ENCODE peak calls at places on chromosomes 5 and 9, in five cellular contexts. X is coronary artery, L is cardiac fibroblast, I is fibroblast of pulmonary artery, Y is neural progenitor cell. W is an unnamed sample.

GRCh38 chr9:82438581-82438980 is 450.0 kb downstream of the SPATA31D1 start:
- DNase-seq in X (no peak), L (no peak), I (no peak), Y (no peak), W (no peak)

GRCh38 chr5:167453518-167454020 is 837.9 kb upstream of the WWC1 start:
- DNase-seq in X (no peak), L (no peak), I (no peak), Y (no peak), W (no peak)

GRCh38 chr9:86730165-86730928 is 217.0 kb downstream of the GAS1 start:
- DNase-seq in X (no peak), L (no peak), I (no peak), Y (no peak), W (no peak)

GRCh38 chr5:36389245-36389644 is 87.5 kb upstream of the RANBP3L start:
- DNase-seq in X (no peak), L (peak), I (peak), Y (no peak), W (no peak)

GRCh38 chr5:134893748-134894505 is 11.0 kb upstream of the PCBD2 start:
- DNase-seq in X (no peak), L (no peak), I (no peak), Y (no peak), W (no peak)

GRCh38 chr5:173963867-173964429 is 25.0 kb upstream of the C5orf47 start:
- DNase-seq in X (no peak), L (no peak), I (no peak), Y (peak), W (peak)

GRCh38 chr5:150163547-150164059 is 3.0 kb upstream of the CDX1 start:
- DNase-seq in X (no peak), L (peak), I (no peak), Y (no peak), W (no peak)

GRCh38 chr5:171432076-171432475 is 12.6 kb downstream of the FGF18 start:
- DNase-seq in X (peak), L (no peak), I (no peak), Y (no peak), W (no peak)

GRCh38 chr9:3740690-3741419 is 215.1 kb upstream of the RFX3 start:
- DNase-seq in X (no peak), L (no peak), I (no peak), Y (no peak), W (no peak)

GRCh38 chr5:112957970-112958773 is 18.4 kb upstream of the DCP2 start:
- DNase-seq in X (no peak), L (peak), I (peak), Y (no peak), W (peak)

GRCh38 chr9:135048758-135049284 is 38.6 kb upstream of the OLFM1 start:
- DNase-seq in X (peak), L (no peak), I (no peak), Y (no peak), W (no peak)

GRCh38 chr9:113376634-113377531 is at the start of gene HDHD3:
- DNase-seq in X (peak), L (peak), I (peak), Y (peak), W (peak)

GRCh38 chr9:83106272-83106671 is 43.3 kb upstream of the RASEF start:
- DNase-seq in X (no peak), L (no peak), I (no peak), Y (no peak), W (no peak)

GRCh38 chr5:142634375-142635018 is 51.4 kb downstream of the FGF1 start:
- DNase-seq in X (no peak), L (peak), I (no peak), Y (no peak), W (no peak)

GRCh38 chr5:151093476-151093889 is 12.6 kb upstream of the TNIP1 start:
- DNase-seq in X (no peak), L (peak), I (peak), Y (no peak), W (no peak)

GRCh38 chr9:115642285-115642684 is 511.3 kb upstream of the PAPPA start:
- DNase-seq in X (no peak), L (no peak), I (no peak), Y (no peak), W (no peak)

GRCh38 chr9:36825179-36825578 is 208.9 kb downstream of the PAX5 start:
- DNase-seq in X (no peak), L (no peak), I (no peak), Y (no peak), W (no peak)

GRCh38 chr9:133461975-133462374 is 2.2 kb downstream of the CACFD1 start:
- DNase-seq in X (no peak), L (no peak), I (no peak), Y (no peak), W (no peak)

GRCh38 chr5:36660397-36661049 is 54.1 kb downstream of the SLC1A3 start:
- DNase-seq in X (no peak), L (peak), I (no peak), Y (no peak), W (no peak)

GRCh38 chr9:2621678-2622360 is at the start of gene VLDLR:
- DNase-seq in X (peak), L (peak), I (peak), Y (peak), W (peak)

GRCh38 chr5:88827997-88828396 is 55.0 kb downstream of the MEF2C start:
- DNase-seq in X (no peak), L (no peak), I (no peak), Y (no peak), W (no peak)

GRCh38 chr5:157076558-157076957 is 17.6 kb upstream of the HAVCR1 start:
- DNase-seq in X (no peak), L (peak), I (peak), Y (no peak), W (peak)

GRCh38 chr9:107249665-107250285 is 33.3 kb upstream of the RAD23B start:
- DNase-seq in X (no peak), L (no peak), I (no peak), Y (no peak), W (no peak)

GRCh38 chr5:149636861-149637246 is 55.6 kb downstream of the ARHGEF37 start:
- DNase-seq in X (no peak), L (peak), I (peak), Y (peak), W (peak)

DNA sequence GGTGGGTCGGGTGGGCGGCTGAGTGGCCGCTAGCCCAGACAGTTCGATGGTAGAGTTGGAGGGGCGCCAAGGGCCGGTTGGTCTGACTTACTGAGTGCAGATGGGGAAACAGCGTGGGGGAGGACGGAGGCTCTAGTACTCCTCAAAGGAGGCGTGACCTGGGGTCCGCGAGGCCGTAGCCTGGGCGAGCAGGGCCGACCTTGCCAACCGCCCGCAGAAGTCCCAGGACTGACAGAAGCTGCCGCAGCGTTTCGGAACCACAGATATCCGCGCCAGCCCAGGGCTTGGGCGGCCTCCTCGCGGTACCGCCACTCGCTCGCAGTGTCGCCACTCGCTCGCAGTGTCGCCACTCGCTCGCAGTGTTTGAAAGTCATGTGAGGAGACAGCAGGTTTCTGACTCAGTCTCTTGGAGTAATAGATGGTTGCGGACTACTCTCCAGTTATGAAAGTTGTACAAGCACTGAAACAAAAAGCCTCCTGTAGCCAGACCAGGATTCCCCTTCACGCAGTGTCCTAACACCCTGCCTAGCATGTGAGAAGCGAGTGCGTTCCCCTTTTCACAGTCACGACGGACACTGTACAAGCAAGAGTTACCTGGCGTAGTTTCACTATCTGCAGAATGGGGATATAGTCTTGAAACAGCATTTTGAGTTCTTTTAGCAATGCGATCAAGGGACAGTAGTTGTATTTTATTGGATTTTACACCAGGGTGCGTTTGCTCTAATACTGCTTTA is 674 bp downstream of the TMEM38B start:
- DNase-seq in X (peak), L (peak), I (peak), Y (peak), W (peak)
- TF ChIP-seq CTCF in X (no peak), L (no peak), I (no peak), Y (no peak), W (no peak)

DNA sequence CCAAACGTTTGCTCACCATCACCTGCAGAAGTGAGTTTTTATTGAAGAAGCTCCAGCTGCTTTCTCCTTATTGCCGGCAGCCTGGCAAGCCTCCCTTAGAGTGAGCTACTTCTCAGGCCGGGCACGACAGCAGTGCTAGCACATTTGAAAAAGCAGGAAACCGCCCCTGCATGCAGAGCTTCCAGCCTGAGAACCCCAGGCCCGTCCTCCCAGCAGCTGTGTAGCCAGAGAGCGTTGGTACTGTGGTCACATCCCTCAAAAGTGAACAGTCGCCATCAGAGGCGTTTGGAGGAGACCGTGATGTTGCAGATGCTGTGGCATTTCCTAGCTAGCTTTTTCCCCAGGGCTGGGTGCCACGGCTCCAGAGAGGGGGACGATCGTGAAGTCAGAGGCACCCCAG is 23.5 kb downstream of the SLC25A25 start:
- DNase-seq in X (peak), L (no peak), I (no peak), Y (no peak), W (no peak)
- H3K4me3 ChIP-seq in X (peak), L (peak), I (peak), Y (no peak), W (peak)

GRCh38 chr9:89567649-89568048 is 37.2 kb upstream of the GADD45G start:
- DNase-seq in X (no peak), L (no peak), I (no peak), Y (no peak), W (no peak)

GRCh38 chr9:89563511-89564256 is 41.1 kb upstream of the GADD45G start:
- DNase-seq in X (no peak), L (no peak), I (no peak), Y (no peak), W (no peak)

GRCh38 chr9:89558948-89559347 is 45.9 kb upstream of the GADD45G start:
- DNase-seq in X (no peak), L (no peak), I (no peak), Y (no peak), W (no peak)

GRCh38 chr9:89562186-89562814 is 42.5 kb upstream of the GADD45G start:
- DNase-seq in X (no peak), L (peak), I (peak), Y (no peak), W (no peak)

GRCh38 chr9:89564257-89564878 is 40.4 kb upstream of the GADD45G start:
- DNase-seq in X (no peak), L (peak), I (peak), Y (peak), W (no peak)
- TF ChIP-seq CTCF in X (no peak), L (peak), I (peak), Y (peak), W (peak)

DNA sequence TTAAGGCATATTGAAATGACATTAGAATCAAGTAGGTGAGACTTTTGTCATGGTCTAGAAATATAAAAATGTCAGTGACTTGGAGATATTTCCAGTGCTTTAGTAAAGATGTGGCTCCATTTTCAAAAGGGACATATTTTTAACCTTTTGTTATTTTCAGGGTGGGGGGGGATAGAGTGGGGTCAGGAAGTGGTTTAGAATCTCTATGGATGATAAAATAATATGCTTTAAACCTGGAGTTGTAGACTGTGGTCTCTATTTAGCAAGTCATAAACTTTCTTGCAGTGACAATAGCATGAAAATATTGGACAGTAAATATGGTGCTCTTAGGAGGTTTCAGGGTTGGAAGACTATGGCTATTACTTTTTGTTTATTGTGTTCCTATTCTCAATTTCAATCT is 46.9 kb downstream of the PTTG1 start:
- DNase-seq in X (no peak), L (no peak), I (no peak), Y (no peak), W (no peak)
- H3K4me3 ChIP-seq in X (no peak), L (peak), I (peak), Y (no peak), W (no peak)

DNA sequence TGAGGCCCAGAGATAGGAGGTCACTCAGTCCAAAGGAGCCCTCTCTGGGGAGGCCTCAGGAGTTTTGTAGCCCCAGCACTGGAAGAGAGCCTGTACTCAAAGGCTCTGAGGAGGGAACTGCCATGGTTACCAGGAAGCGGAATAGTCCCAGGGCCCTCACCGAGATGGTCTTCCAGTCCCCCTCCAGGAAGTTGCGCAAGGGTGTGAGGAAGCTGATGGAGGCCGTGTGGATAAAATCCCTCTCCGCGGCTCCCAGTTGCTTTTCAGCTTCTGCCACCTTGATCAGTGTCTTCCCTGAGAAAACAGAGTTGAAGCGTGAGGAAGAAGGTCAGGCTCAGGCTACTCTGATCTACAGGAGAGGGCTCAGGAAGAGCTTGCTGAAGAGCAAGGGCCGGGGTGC is 13.5 kb downstream of the SH3GLB2 start:
- DNase-seq in X (no peak), L (no peak), I (no peak), Y (no peak), W (no peak)
- TF ChIP-seq CTCF in X (no peak), L (no peak), I (no peak), Y (no peak), W (no peak)

DNA sequence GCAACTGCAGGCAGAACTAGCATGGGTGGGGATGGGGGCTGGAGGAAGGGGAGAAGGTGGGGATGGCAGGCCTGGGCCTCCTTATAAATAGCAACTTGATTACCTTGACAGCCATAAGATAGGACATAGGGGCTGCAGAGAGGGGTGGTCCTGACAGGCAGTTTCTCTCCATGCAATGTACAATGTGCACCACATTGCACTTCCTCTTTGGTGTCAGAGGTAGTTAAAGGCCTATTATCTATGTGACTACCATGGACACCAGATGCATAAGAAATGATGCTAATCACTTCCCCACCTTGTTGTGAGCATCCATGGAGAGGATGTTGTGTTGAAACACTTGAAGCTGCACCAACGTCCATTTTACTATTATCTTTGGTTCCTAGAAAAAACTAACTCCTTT is 20.2 kb upstream of the SUB1 start:
- DNase-seq in X (no peak), L (no peak), I (no peak), Y (no peak), W (no peak)
- H3K4me3 ChIP-seq in X (no peak), L (no peak), I (no peak), Y (no peak), W (no peak)

DNA sequence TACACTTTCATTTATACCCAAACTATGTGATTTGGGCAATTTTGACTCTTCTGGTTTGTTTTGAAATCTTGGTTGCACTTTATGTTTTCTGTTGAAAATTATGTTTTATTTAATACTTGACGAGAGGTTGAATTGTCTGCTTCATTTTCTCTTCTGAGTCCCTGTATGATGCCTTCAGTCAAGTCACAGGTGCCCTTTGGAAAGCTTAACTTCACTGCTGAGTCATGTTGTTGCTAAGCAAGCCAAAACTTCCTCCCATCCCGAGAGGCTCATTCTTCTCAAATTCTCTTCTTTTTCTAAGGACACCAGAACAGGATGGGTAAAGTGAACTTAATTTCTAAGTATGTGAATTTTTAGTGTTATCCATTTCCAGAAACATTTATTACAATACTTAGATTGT is 455.3 kb upstream of the PTGER4 start:
- DNase-seq in X (no peak), L (no peak), I (no peak), Y (no peak), W (no peak)
- TF ChIP-seq CTCF in X (no peak), L (no peak), I (no peak), Y (no peak), W (no peak)